ENCODE peak calls at places on chromosome 9, in four cellular contexts. F, W, L and G are unnamed samples.

GRCh38 chr9:134600431-134600830 is 41.2 kb upstream of the COL5A1 start:
- DNase-seq in L (no peak), F (no peak), W (no peak), G (no peak)

GRCh38 chr9:129071526-129072131 is 9.3 kb upstream of the DOLPP1 start:
- DNase-seq in W (no peak), F (no peak), L (no peak), G (no peak)

GRCh38 chr9:81237565-81238231 is 451.6 kb downstream of the TLE1 start:
- DNase-seq in W (peak; percentile 94), F (no peak), L (no peak), G (no peak)

GRCh38 chr9:115513148-115513547 is 395.2 kb upstream of the TNC start:
- DNase-seq in L (no peak), F (no peak), W (no peak), G (no peak)

GRCh38 chr9:20898885-20899554 is 132.4 kb downstream of the HACD4 start:
- DNase-seq in L (peak; percentile 70), W (no peak), F (no peak), G (no peak)

GRCh38 chr9:131046581-131047202 is 37.7 kb downstream of the LAMC3 start:
- DNase-seq in L (peak; percentile 56), W (peak; percentile 53), F (peak; percentile 65), G (peak; percentile 77)

GRCh38 chr9:130200038-130200979 is 28.1 kb downstream of the NCS1 start:
- DNase-seq in W (no peak), L (no peak), F (no peak), G (no peak)

GRCh38 chr9:95462419-95463121 is 54.2 kb downstream of the PTCH1 start:
- DNase-seq in F (no peak), L (peak; percentile 82), W (no peak), G (peak; percentile 95)

GRCh38 chr9:104868687-104869404 is 59.1 kb downstream of the ABCA1 start:
- DNase-seq in W (no peak), L (peak; percentile 86), F (peak; percentile 68), G (peak; percentile 84)

GRCh38 chr9:23496827-23497226 is 329.2 kb downstream of the ELAVL2 start:
- DNase-seq in W (no peak), F (no peak), L (no peak), G (no peak)

GRCh38 chr9:16425572-16425971 is 444.9 kb downstream of the BNC2 start:
- DNase-seq in W (no peak), L (no peak), F (no peak), G (no peak)

GRCh38 chr9:112945620-112946208 is 55.0 kb upstream of the SLC46A2 start:
- DNase-seq in W (peak; percentile 15), L (no peak), F (peak; percentile 12), G (no peak)

GRCh38 chr9:99373912-99374311 is 151.8 kb downstream of the SEC61B start:
- DNase-seq in F (no peak), L (no peak), W (no peak), G (no peak)

GRCh38 chr9:97304586-97304985 is 2.9 kb upstream of the CCDC180 start:
- DNase-seq in L (no peak), F (no peak), W (no peak), G (no peak)

GRCh38 chr9:114186793-114187289 is 31.5 kb downstream of the COL27A1 start:
- DNase-seq in W (no peak), L (no peak), F (no peak), G (no peak)

GRCh38 chr9:97737429-97737828 is 40.3 kb upstream of the XPA start:
- DNase-seq in L (no peak), W (peak; percentile 22), F (peak; percentile 25), G (no peak)

GRCh38 chr9:134066923-134067851 is 639 bp downstream of the BRD3 start:
- DNase-seq in L (peak; percentile 10), F (peak; percentile 36), W (no peak), G (peak; percentile 59)

GRCh38 chr9:5947912-5948311 is 57.2 kb downstream of the MLANA start:
- DNase-seq in L (no peak), W (no peak), F (no peak), G (no peak)

GRCh38 chr9:129110740-129111142 is at the start of gene CRAT:
- DNase-seq in F (peak; percentile 97), L (peak; percentile 91), W (peak; percentile 83), G (peak; percentile 94)

GRCh38 chr9:755454-756381 is 85.8 kb upstream of the DMRT1 start:
- DNase-seq in F (no peak), W (peak; percentile 93), L (peak; percentile 89), G (peak; percentile 99)

GRCh38 chr9:35906923-35907699 is 1.1 kb downstream of the HRCT1 start:
- DNase-seq in L (peak; percentile 41), W (no peak), F (no peak), G (no peak)

GRCh38 chr9:131645078-131645776 is 94.6 kb downstream of the RAPGEF1 start:
- DNase-seq in L (no peak), F (no peak), W (no peak), G (peak; percentile 32)

GRCh38 chr9:21764736-21765245 is 37.6 kb upstream of the MTAP start:
- DNase-seq in L (no peak), W (peak; percentile 1), F (no peak), G (no peak)

GRCh38 chr9:15936316-15936869 is 383.6 kb downstream of the CCDC171 start:
- DNase-seq in F (no peak), L (peak; percentile 27), W (no peak), G (no peak)

GRCh38 chr9:121815556-121816448 is 164.4 kb downstream of the DAB2IP start:
- DNase-seq in F (no peak), L (no peak), W (no peak), G (no peak)

GRCh38 chr9:125763373-125763772 is 16.2 kb downstream of the PBX3 start:
- DNase-seq in W (peak; percentile 20), F (no peak), L (peak; percentile 76), G (peak; percentile 17)

GRCh38 chr9:82106536-82106935 is 118.0 kb downstream of the SPATA31D1 start:
- DNase-seq in W (no peak), L (no peak), F (no peak), G (no peak)

GRCh38 chr9:89505795-89506385 is 8.0 kb upstream of the SEMA4D start:
- DNase-seq in F (no peak), W (no peak), L (peak; percentile 25), G (no peak)

GRCh38 chr9:130301483-130302286 is 36.1 kb downstream of the HMCN2 start:
- DNase-seq in L (no peak), F (no peak), W (no peak), G (no peak)

GRCh38 chr9:134036130-134036529 is 10.8 kb downstream of the BRD3OS start:
- DNase-seq in W (no peak), F (no peak), L (no peak), G (no peak)

GRCh38 chr9:15469406-15469805 is 41.4 kb downstream of the PSIP1 start:
- DNase-seq in L (no peak), F (no peak), W (no peak), G (no peak)

GRCh38 chr9:90303653-90304052 is 339.0 kb downstream of the DIRAS2 start:
- DNase-seq in F (no peak), W (no peak), L (no peak), G (no peak)

GRCh38 chr9:131125038-131125287 is 423 bp upstream of the NUP214 start:
- DNase-seq in W (no peak), L (no peak), F (no peak), G (no peak)

GRCh38 chr9:121725008-121725795 is 73.8 kb downstream of the DAB2IP start:
- DNase-seq in L (peak; percentile 97), F (no peak), W (no peak), G (no peak)

GRCh38 chr9:132663120-132663519 is 6.7 kb downstream of the DDX31 start:
- DNase-seq in W (no peak), L (no peak), F (no peak), G (no peak)

GRCh38 chr9:108074900-108075299 is 585.3 kb upstream of the KLF4 start:
- DNase-seq in F (no peak), L (no peak), W (no peak), G (no peak)
- TF ChIP-seq MAX in F (no peak), L (no peak), W (no peak), G (no peak)

GRCh38 chr9:123217148-123217585 is 51.2 kb downstream of the STRBP start:
- DNase-seq in F (no peak), W (no peak), L (peak; percentile 69), G (no peak)
- TF ChIP-seq MYC in F (no peak), W (no peak), L (no peak), G (no peak)

GRCh38 chr9:136343884-136344269 is 16.5 kb downstream of the GPSM1 start:
- DNase-seq in L (no peak), F (no peak), W (no peak), G (no peak)
- H3K4me3 ChIP-seq in L (no peak overlapping the region), F (no peak overlapping the region), W (no peak overlapping the region), G (no peak overlapping the region)

GRCh38 chr9:126953089-126953809 is 38.7 kb downstream of the RALGPS1 start:
- DNase-seq in F (no peak), L (no peak), W (no peak), G (no peak)
- TF ChIP-seq MAX in F (no peak), L (no peak), W (no peak), G (no peak)

DNA sequence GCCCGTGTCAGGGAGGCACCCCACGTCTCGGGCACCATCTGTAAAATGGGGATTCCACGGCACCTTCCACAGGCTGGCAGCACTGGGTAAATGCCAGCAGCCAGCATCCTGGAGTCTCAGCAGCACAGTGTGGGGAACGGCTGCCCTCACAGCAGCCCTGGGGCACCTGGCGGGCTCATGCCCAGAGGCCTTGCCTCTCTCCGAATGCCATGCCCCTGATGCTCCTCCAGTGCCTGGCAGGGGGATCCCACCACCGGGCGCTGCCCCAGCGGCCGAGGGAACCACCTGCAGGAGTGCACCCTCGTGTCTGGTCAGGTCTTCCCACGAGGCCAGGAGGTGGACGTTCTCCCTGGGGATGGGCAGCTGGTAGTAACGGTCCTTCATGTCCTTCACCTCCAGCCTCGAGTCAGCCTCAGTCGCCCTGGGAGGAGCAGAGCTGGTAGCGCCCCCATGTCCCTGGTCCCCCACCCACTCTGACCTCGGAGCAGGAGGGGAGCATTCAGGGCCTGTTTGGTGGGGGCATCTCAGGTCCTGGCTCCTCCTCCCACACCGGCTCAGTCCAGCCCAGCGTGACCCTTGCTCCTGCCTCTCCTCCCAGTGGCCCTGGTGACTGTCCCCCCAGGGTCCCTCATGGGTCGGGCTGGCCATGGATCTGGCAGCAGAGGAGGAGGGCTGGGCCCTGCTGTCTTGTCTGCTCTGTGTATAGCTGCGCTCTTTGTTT is 49.9 kb upstream of the NRARP start:
- DNase-seq in F (no peak), L (no peak), W (no peak), G (no peak)
- TF ChIP-seq MYC in F (no peak), L (no peak), W (no peak), G (no peak)